ENCODE peak calls at places on chromosomes 5 and 9, in ten cellular contexts. C is RPMI7951; G is left ventricle myocardium superior; A is mesendoderm; F is stimulated activated CD4-positive, alpha-beta T cell treated with anti-CD3 and anti-CD28 coated beads, Interleukin-1b, Interleukin-23, amount 100 ng/mL, for 4 hours; D is GM19239; Z is ovary; Q is fibroblast of lung; I is cardiac muscle cell; L is iris pigment epithelial cell. S is an unnamed sample.

GRCh38 chr9:97327562-97327961 is 20.1 kb downstream of the CCDC180 start:
- DNase-seq in F (no peak), C (no peak), D (no peak), I (no peak), Q (no peak), Z (no peak), A (no peak), L (no peak), G (no peak), S (no peak)

GRCh38 chr5:82793808-82794419 is 283.3 kb downstream of the TMEM167A start:
- DNase-seq in A (peak; percentile 76), I (no peak), D (no peak), Z (no peak), F (peak; percentile 22), C (peak; percentile 34), L (peak; percentile 28), Q (peak; percentile 17), G (no peak), S (no peak)

GRCh38 chr5:151465476-151465875 is 18.1 kb downstream of the SLC36A1 start:
- DNase-seq in C (no peak), F (no peak), Z (no peak), Q (no peak), A (no peak), D (no peak), L (no peak), I (no peak), G (no peak), S (no peak)

GRCh38 chr5:65209341-65209740 is 272.4 kb downstream of the ADAMTS6 start:
- DNase-seq in Z (no peak), D (no peak), F (no peak), G (no peak), A (no peak), Q (peak; percentile 77), I (no peak), C (peak; percentile 86), L (peak; percentile 96), S (no peak)

GRCh38 chr9:130931508-130932150 is 7.4 kb downstream of the FIBCD1 start:
- DNase-seq in Q (peak; percentile 26), D (peak; percentile 71), C (no peak), I (no peak), L (no peak), F (no peak), Z (no peak), G (no peak), A (no peak), S (no peak)

GRCh38 chr5:141559481-141559880 is 59.3 kb downstream of the DIAPH1 start:
- DNase-seq in A (peak; percentile 30), D (no peak), I (no peak), L (peak; percentile 62), F (no peak), G (no peak), C (peak; percentile 31), Q (peak; percentile 70), Z (no peak), S (peak; percentile 57)

GRCh38 chr9:29548436-29548835 is 1975.2 kb upstream of the C9orf72 start:
- DNase-seq in I (no peak), A (no peak), C (no peak), F (no peak), L (no peak), Q (peak; percentile 8), G (no peak), Z (no peak), D (no peak), S (no peak)

GRCh38 chr5:179272326-179273073 is 72.8 kb downstream of the ADAMTS2 start:
- DNase-seq in G (peak; percentile 35), A (no peak), C (no peak), Q (no peak), F (no peak), I (no peak), D (no peak), Z (peak; percentile 54), L (no peak), S (no peak)

GRCh38 chr5:172762214-172763119 is 8.5 kb downstream of the DUSP1 start:
- DNase-seq in Q (no peak), Z (no peak), L (no peak), A (no peak), D (no peak), I (no peak), C (no peak), G (no peak), F (no peak), S (no peak)

GRCh38 chr9:82604947-82605656 is 457.8 kb downstream of the RASEF start:
- DNase-seq in Q (peak; percentile 77), I (no peak), D (no peak), Z (no peak), L (peak; percentile 57), A (no peak), G (no peak), F (no peak), C (peak; percentile 1), S (no peak)

GRCh38 chr9:100379862-100380261 is 27.1 kb upstream of the TEX10 start:
- DNase-seq in I (no peak), F (no peak), Z (no peak), C (peak; percentile 79), L (peak; percentile 89), G (no peak), Q (peak; percentile 67), A (peak; percentile 49), D (no peak), S (peak; percentile 70)

S was measured in islet precursor cell.